ENCODE peak calls at places on chromosomes 4 and X, in five cellular contexts. I, R, M, Z and K are unnamed samples.

GRCh38 chrX:15441464-15441863 is 51.7 kb downstream of the PIR start:
- DNase-seq in Z (no peak), I (no peak), M (no peak), R (no peak), K (no peak)

GRCh38 chr4:143411527-143412480 is 75.1 kb downstream of the GAB1 start:
- DNase-seq in R (no peak), M (no peak), I (no peak), Z (no peak), K (no peak)

GRCh38 chrX:69065451-69065850 is 99.8 kb downstream of the PJA1 start:
- DNase-seq in I (no peak), M (no peak), R (no peak), Z (no peak), K (peak)

GRCh38 chr4:123259676-123260428 is 136.7 kb upstream of the SPRY1 start:
- DNase-seq in R (no peak), M (no peak), I (no peak), Z (no peak), K (no peak)

GRCh38 chrX:149044471-149044870 is 460.6 kb downstream of the IDS start:
- DNase-seq in M (no peak), Z (no peak), R (no peak), I (no peak), K (no peak)

GRCh38 chrX:112056886-112057285 is 25.7 kb downstream of the TRPC5 start:
- DNase-seq in I (no peak), R (no peak), Z (no peak), M (no peak), K (no peak)

GRCh38 chr4:26032572-26033320 is 118.7 kb downstream of the SMIM20 start:
- DNase-seq in R (no peak), Z (no peak), M (peak), I (no peak), K (peak)

GRCh38 chr4:70714061-70714468 is 7.7 kb upstream of the RUFY3 start:
- DNase-seq in M (no peak), R (no peak), I (no peak), Z (no peak), K (peak)

GRCh38 chr4:56049428-56050212 is 100.9 kb downstream of the CEP135 start:
- DNase-seq in I (no peak), Z (no peak), M (no peak), R (peak), K (no peak)

GRCh38 chr4:6088950-6089349 is 70.7 kb upstream of the C4orf50 start:
- DNase-seq in R (no peak), Z (no peak), M (no peak), I (peak), K (no peak)

GRCh38 chrX:23752740-23753435 is 9.8 kb upstream of the ACOT9 start:
- DNase-seq in Z (no peak), R (no peak), M (no peak), I (no peak), K (no peak)

GRCh38 chr4:152258804-152259708 is 276.8 kb downstream of the FBXW7 start:
- DNase-seq in Z (no peak), R (no peak), M (peak), I (no peak), K (no peak)

GRCh38 chr4:80226091-80226490 is 28.8 kb downstream of the PRDM8 start:
- DNase-seq in M (no peak), I (no peak), R (no peak), Z (no peak), K (no peak)

GRCh38 chr4:168558587-168558986 is 61.7 kb downstream of the PALLD start:
- DNase-seq in Z (no peak), M (no peak), I (no peak), R (no peak), K (no peak)

GRCh38 chrX:21047034-21047455 is 327.2 kb upstream of the CNKSR2 start:
- DNase-seq in I (no peak), M (no peak), Z (no peak), R (no peak), K (no peak)

GRCh38 chrX:14832151-14832550 is 40.7 kb downstream of the FANCB start:
- DNase-seq in I (no peak), M (peak), Z (no peak), R (no peak), K (no peak)

GRCh38 chr4:177442623-177443155 is 452 bp upstream of the AGA start:
- DNase-seq in R (no peak), Z (no peak), I (no peak), M (no peak), K (no peak)

GRCh38 chr4:114040319-114041116 is 61.1 kb upstream of the ARSJ start:
- DNase-seq in Z (no peak), I (no peak), M (no peak), R (no peak), K (no peak)

GRCh38 chr4:185916683-185917082 is 104.7 kb upstream of the SORBS2 start:
- DNase-seq in R (no peak), Z (no peak), M (no peak), I (no peak), K (no peak)

GRCh38 chr4:78477276-78477675 is 74.3 kb upstream of the ANXA3 start:
- DNase-seq in M (no peak), I (no peak), Z (no peak), R (no peak), K (peak)

GRCh38 chr4:141425124-141425523 is 204.4 kb downstream of the ZNF330 start:
- DNase-seq in Z (no peak), M (peak), R (no peak), I (no peak), K (peak)

GRCh38 chrX:106748377-106748776 is 21.9 kb downstream of the RNF128 start:
- DNase-seq in M (no peak), Z (no peak), R (no peak), I (no peak), K (no peak)

GRCh38 chrX:115598556-115598955 is 37.6 kb downstream of the PLS3 start:
- DNase-seq in M (no peak), Z (no peak), I (no peak), R (no peak), K (no peak)

GRCh38 chrX:42978655-42979379 is 200.9 kb upstream of the PPP1R2C start:
- DNase-seq in R (no peak), Z (no peak), M (no peak), I (no peak), K (peak)

GRCh38 chr4:174999407-174999806 is 81.2 kb downstream of the ADAM29 start:
- DNase-seq in R (no peak), I (no peak), Z (no peak), M (no peak), K (no peak)

GRCh38 chr4:123198706-123199105 is 197.9 kb upstream of the SPRY1 start:
- DNase-seq in R (no peak), M (peak), I (no peak), Z (no peak), K (no peak)

GRCh38 chrX:47283015-47283771 is 50.4 kb downstream of the USP11 start:
- DNase-seq in M (no peak), Z (no peak), I (no peak), R (no peak), K (peak)

GRCh38 chrX:68910743-68911142 is 81.9 kb downstream of the EFNB1 start:
- DNase-seq in Z (no peak), R (no peak), I (no peak), M (no peak), K (no peak)

GRCh38 chrX:30283456-30284200 is 25.6 kb downstream of the NR0B1 start:
- DNase-seq in M (peak), R (no peak), I (no peak), Z (no peak), K (peak)

GRCh38 chrX:140723251-140723650 is 13.7 kb downstream of the LINC00632 start:
- DNase-seq in R (no peak), I (no peak), Z (no peak), M (no peak), K (peak)

GRCh38 chr4:56843421-56843899 is 22.0 kb upstream of the SPINK2 start:
- DNase-seq in R (peak), M (no peak), Z (no peak), I (no peak), K (no peak)

GRCh38 chr4:135564090-135564489 is 1362.5 kb upstream of the PABPC4L start:
- DNase-seq in I (no peak), M (no peak), Z (no peak), R (no peak), K (no peak)
- TF ChIP-seq CTCF in I (no peak), M (no peak), Z (no peak), R (no peak), K (no peak)

GRCh38 chrX:153662266-153662665 is 11.3 kb downstream of the PNCK start:
- DNase-seq in Z (no peak), R (peak), M (no peak), I (peak), K (no peak)
- TF ChIP-seq CTCF in Z (peak), R (peak), M (peak), I (no peak), K (peak)

GRCh38 chr4:73864365-73864764 is 4.8 kb upstream of the CXCL1 start:
- DNase-seq in M (no peak), Z (no peak), I (no peak), R (no peak), K (no peak)
- TF ChIP-seq CTCF in M (peak), Z (peak), I (no peak), R (peak), K (peak)

GRCh38 chrX:78886550-78886949 is 58.6 kb upstream of the P2RY10 start:
- DNase-seq in Z (no peak), M (peak), R (no peak), I (no peak), K (no peak)
- TF ChIP-seq CTCF in Z (no peak), M (peak), R (no peak), I (no peak), K (peak)